ENCODE peak calls at places on chromosomes 1 and 21, in nine cellular contexts. C, V, G, F, W, P, I, M and K are unnamed samples.

GRCh38 chr21:31173881-31174555 is 135.7 kb upstream of the KRTAP19-8 start:
- DNase-seq in C (peak; percentile 50), V (peak; percentile 38), G (no peak), F (no peak), W (no peak), P (no peak), I (no peak), M (no peak), K (no peak)

GRCh38 chr1:171422489-171422888 is 62.8 kb upstream of the PRRC2C start:
- DNase-seq in C (peak; percentile 76), V (no peak), G (no peak), F (no peak), W (no peak), P (no peak), I (no peak), M (peak; percentile 61), K (no peak)

GRCh38 chr1:21042920-21043605 is 133.6 kb downstream of the EIF4G3 start:
- DNase-seq in C (no peak), V (no peak), G (no peak), F (no peak), W (no peak), P (no peak), I (no peak), M (no peak), K (peak; percentile 82)

GRCh38 chr21:42299324-42300044 is 15.7 kb downstream of the TFF3 start:
- DNase-seq in C (no peak), V (no peak), G (no peak), F (no peak), W (no peak), P (peak; percentile 46), I (no peak), M (no peak), K (no peak)

GRCh38 chr1:203769505-203770343 is 4.7 kb downstream of the LAX1 start:
- DNase-seq in C (peak; percentile 94), V (peak; percentile 74), G (peak; percentile 89), F (no peak), W (peak; percentile 91), P (peak; percentile 95), I (peak; percentile 62), M (peak; percentile 53), K (peak; percentile 90)

GRCh38 chr1:7253118-7253480 is 467.8 kb downstream of the CAMTA1 start:
- DNase-seq in C (peak; percentile 54), V (no peak), G (no peak), F (no peak), W (no peak), P (no peak), I (no peak), M (no peak), K (peak; percentile 65)

GRCh38 chr1:211732276-211732571 is 56.8 kb upstream of the NEK2 start:
- DNase-seq in C (no peak), V (no peak), G (no peak), F (no peak), W (no peak), P (no peak), I (no peak), M (no peak), K (no peak)

GRCh38 chr21:15064576-15065380 is at the start of gene NRIP1:
- DNase-seq in C (peak; percentile 98), V (peak; percentile 92), G (no peak), F (peak; percentile 83), W (peak; percentile 95), P (peak; percentile 63), I (peak; percentile 92), M (peak; percentile 89), K (peak; percentile 96)

GRCh38 chr1:109935451-109935900 is 24.8 kb downstream of the CSF1 start:
- DNase-seq in C (no peak), V (peak; percentile 78), G (no peak), F (no peak), W (peak; percentile 71), P (no peak), I (no peak), M (no peak), K (no peak)

GRCh38 chr1:18945401-18945849 is 11.1 kb downstream of the IFFO2 start:
- DNase-seq in C (peak; percentile 79), V (no peak), G (no peak), F (no peak), W (peak; percentile 86), P (no peak), I (no peak), M (no peak), K (peak; percentile 56)

GRCh38 chr1:228263636-228264035 is 55.8 kb downstream of the OBSCN start:
- DNase-seq in C (no peak), V (no peak), G (no peak), F (no peak), W (no peak), P (no peak), I (no peak), M (no peak), K (no peak)

GRCh38 chr1:228264100-228264816 is 56.4 kb downstream of the OBSCN start:
- DNase-seq in C (no peak), V (no peak), G (no peak), F (no peak), W (no peak), P (no peak), I (no peak), M (no peak), K (no peak)

GRCh38 chr1:228262475-228262874 is 54.6 kb downstream of the OBSCN start:
- DNase-seq in C (no peak), V (no peak), G (no peak), F (no peak), W (no peak), P (no peak), I (no peak), M (no peak), K (no peak)

GRCh38 chr1:228267962-228268890 is 60.4 kb downstream of the OBSCN start:
- DNase-seq in C (no peak), V (no peak), G (no peak), F (no peak), W (no peak), P (no peak), I (no peak), M (no peak), K (no peak)

DNA sequence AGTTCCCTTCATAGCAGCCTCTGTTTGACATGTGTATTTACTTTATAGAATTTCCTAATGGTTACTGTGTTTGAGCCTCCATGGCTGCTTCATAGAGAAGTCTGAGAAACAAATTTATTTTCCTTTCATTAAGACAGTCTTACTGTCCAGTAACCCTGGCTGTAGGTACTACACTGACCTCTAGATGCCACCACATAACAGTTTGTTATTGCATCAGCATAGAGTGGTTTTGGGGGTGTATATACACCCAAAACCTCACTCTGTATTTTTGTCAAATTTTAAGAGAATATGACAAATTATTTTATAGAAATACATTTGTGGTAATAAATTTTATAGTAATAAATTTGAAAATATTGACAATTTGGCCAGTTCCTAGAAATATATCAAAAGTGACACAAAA is 57.3 kb downstream of the OBSCN start:
- DNase-seq in C (peak; percentile 46), V (no peak), G (no peak), F (no peak), W (no peak), P (peak; percentile 37), I (no peak), M (peak; percentile 28), K (no peak)
- TF ChIP-seq CTCF in C (peak; percentile 15), V (no peak), G (no peak), F (no peak), W (peak; percentile 31), P (peak; percentile 33), I (no peak), M (peak; percentile 45), K (no peak)

DNA sequence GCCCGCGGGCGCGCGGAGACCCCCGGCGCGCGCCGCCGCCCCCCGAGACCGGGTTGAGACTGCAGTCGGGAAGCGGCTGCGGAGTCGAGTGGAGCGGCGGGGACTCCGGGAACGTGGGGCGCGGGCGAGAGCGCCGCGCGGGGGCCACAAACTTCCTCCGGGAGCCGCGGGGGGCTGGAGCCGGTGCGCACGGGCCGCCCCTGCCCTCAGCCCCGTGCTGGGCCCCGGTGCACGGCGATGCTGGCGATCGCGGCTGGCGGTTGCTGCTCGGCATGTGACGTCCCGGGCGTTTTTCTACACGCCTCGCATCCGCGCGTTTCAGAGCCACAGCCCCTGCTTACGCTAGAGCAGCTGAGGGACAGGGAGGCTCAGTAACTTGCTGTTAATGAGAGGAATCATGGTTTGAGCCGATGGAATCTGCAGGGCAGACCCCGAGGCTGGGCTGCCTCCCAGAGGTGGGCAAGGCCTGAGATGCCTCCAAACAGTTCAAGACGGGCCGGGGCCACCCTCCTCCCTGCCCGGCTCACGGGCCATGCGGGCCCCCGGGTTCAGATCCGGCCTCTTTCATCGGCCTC is 520 bp downstream of the TMEM201 start:
- DNase-seq in C (peak; percentile 68), V (peak; percentile 39), G (no peak), F (peak; percentile 51), W (peak; percentile 57), P (peak; percentile 55), I (peak; percentile 48), M (no peak), K (peak; percentile 36)
- H3K4me3 ChIP-seq in C (peak overlapping the region; percentile 68), V (peak overlapping the region; percentile 66), G (peak overlapping the region; percentile 52), F (peak overlapping the region; percentile 97), W (peak overlapping the region; percentile 77), P (peak overlapping the region; percentile 87), I (peak overlapping the region; percentile 71), M (peak overlapping the region; percentile 92), K (peak overlapping the region; percentile 56)

GRCh38 chr1:145845514-145846161 is at the start of gene NUDT17:
- DNase-seq in C (peak; percentile 93), V (peak; percentile 84), G (no peak), F (peak; percentile 89), W (peak; percentile 90), P (peak; percentile 85), I (peak; percentile 75), M (peak; percentile 78), K (peak; percentile 74)

GRCh38 chr1:145845144-145845513 is 301 bp upstream of the NUDT17 start:
- DNase-seq in C (no peak), V (no peak), G (no peak), F (peak; percentile 79), W (no peak), P (peak; percentile 75), I (no peak), M (no peak), K (no peak)

GRCh38 chr1:145847827-145848226 is 2.4 kb downstream of the NUDT17 start:
- DNase-seq in C (no peak), V (no peak), G (no peak), F (no peak), W (no peak), P (no peak), I (no peak), M (no peak), K (no peak)

GRCh38 chr1:145849356-145850165 is 4.1 kb downstream of the NUDT17 start:
- DNase-seq in C (peak; percentile 73), V (no peak), G (no peak), F (no peak), W (no peak), P (no peak), I (no peak), M (no peak), K (peak; percentile 52)

GRCh38 chr1:145846191-145846590 is 761 bp downstream of the NUDT17 start:
- DNase-seq in C (peak; percentile 69), V (no peak), G (no peak), F (peak; percentile 39), W (peak; percentile 61), P (peak; percentile 47), I (no peak), M (peak; percentile 41), K (peak; percentile 32)
- TF ChIP-seq CTCF in C (peak; percentile 68), V (peak; percentile 70), G (peak; percentile 79), F (peak; percentile 92), W (peak; percentile 57), P (peak; percentile 61), I (peak; percentile 68), M (peak; percentile 77), K (peak; percentile 77)

DNA sequence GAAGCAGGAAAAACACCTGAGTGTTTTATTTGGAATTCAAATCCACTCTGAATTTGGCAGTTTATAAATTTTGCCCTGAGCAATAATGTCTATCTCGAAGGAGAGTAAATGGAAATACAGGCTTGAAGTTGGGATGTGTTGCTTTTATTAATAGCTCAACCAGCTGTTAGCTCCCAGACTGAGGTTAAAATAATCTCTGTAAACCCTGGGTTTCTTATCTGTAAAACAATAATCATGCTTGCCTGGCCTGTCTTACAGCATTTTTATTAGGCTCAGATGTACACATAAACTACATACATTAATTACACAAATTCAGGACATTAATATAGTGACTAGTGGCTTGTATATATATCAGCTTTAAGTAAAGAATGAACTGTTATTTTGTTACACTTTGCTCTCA is 148.5 kb downstream of the GALNT2 start:
- DNase-seq in C (no peak), V (no peak), G (no peak), F (no peak), W (no peak), P (no peak), I (no peak), M (no peak), K (no peak)
- H3K4me3 ChIP-seq in C (no peak overlapping the region), V (no peak overlapping the region), G (no peak overlapping the region), F (no peak overlapping the region), W (no peak overlapping the region), P (no peak overlapping the region), I (no peak overlapping the region), M (no peak overlapping the region), K (no peak overlapping the region)